ENCODE peak calls at places on chromosomes 4 and X, in seven cellular contexts. D is H1; A is aorta; Z is CD4-positive, alpha-beta T cell; I is fibroblast of lung; N is effector memory CD4-positive, alpha-beta T cell; X is RWPE1. Q is an unnamed sample.
A peak's percentile ranks its signal among the peaks of the same experiment; 100 is the strongest.

GRCh38 chrX:47204970-47205369 is 11.3 kb downstream of the UBA1 start:
- DNase-seq in D (no peak), A (no peak), Z (no peak), I (no peak), N (no peak), X (no peak), Q (no peak)

GRCh38 chr4:52979020-52979419 is 116.9 kb downstream of the RASL11B start:
- DNase-seq in D (no peak), A (no peak), Z (no peak), I (no peak), N (no peak), X (no peak), Q (no peak)

GRCh38 chr4:90071289-90072235 is 55.6 kb upstream of the CCSER1 start:
- DNase-seq in D (no peak), A (no peak), Z (no peak), I (no peak), N (no peak), X (no peak), Q (no peak)

GRCh38 chrX:71953946-71954345 is 43.3 kb downstream of the NHSL2 start:
- DNase-seq in D (no peak), A (no peak), Z (no peak), I (no peak), N (no peak), X (no peak), Q (no peak)

GRCh38 chr4:37914539-37914938 is 23.7 kb downstream of the TBC1D1 start:
- DNase-seq in D (no peak), A (no peak), Z (no peak), I (no peak), N (no peak), X (no peak), Q (no peak)

GRCh38 chrX:120463241-120463640 is 5.9 kb downstream of the LAMP2 start:
- DNase-seq in D (no peak), A (no peak), Z (no peak), I (peak; percentile 37), N (no peak), X (no peak), Q (no peak)

GRCh38 chr4:8655411-8656184 is 63.0 kb downstream of the CPZ start:
- DNase-seq in D (no peak), A (no peak), Z (no peak), I (no peak), N (no peak), X (no peak), Q (no peak)

GRCh38 chr4:11073621-11074051 is 355.1 kb downstream of the HS3ST1 start:
- DNase-seq in D (no peak), A (peak; percentile 80), Z (no peak), I (peak; percentile 97), N (no peak), X (peak; percentile 6), Q (no peak)

GRCh38 chr4:140330311-140330900 is 43.0 kb upstream of the SCOC start:
- DNase-seq in D (no peak), A (no peak), Z (no peak), I (peak; percentile 42), N (no peak), X (peak; percentile 23), Q (no peak)

GRCh38 chr4:80495847-80496246 is 160.3 kb downstream of the CFAP299 start:
- DNase-seq in D (no peak), A (no peak), Z (no peak), I (no peak), N (no peak), X (no peak), Q (no peak)

GRCh38 chrX:19659929-19660328 is 144.6 kb upstream of the MAP3K15 start:
- DNase-seq in D (no peak), A (no peak), Z (no peak), I (no peak), N (no peak), X (no peak), Q (no peak)

GRCh38 chr4:75025432-75025831 is 92.5 kb downstream of the PARM1 start:
- DNase-seq in D (no peak), A (no peak), Z (no peak), I (no peak), N (no peak), X (no peak), Q (no peak)

GRCh38 chr4:99462875-99463464 is 27.8 kb upstream of the ADH7 start:
- DNase-seq in D (no peak), A (no peak), Z (peak; percentile 14), I (peak; percentile 57), N (no peak), X (peak; percentile 76), Q (peak; percentile 57)

GRCh38 chr4:102547973-102548372 is 46.8 kb downstream of the NFKB1 start:
- DNase-seq in D (no peak), A (no peak), Z (no peak), I (no peak), N (no peak), X (no peak), Q (no peak)

GRCh38 chrX:133840415-133840814 is 145.0 kb downstream of the GPC3 start:
- DNase-seq in D (no peak), A (no peak), Z (no peak), I (no peak), N (no peak), X (no peak), Q (no peak)
- H3K27ac ChIP-seq in D (no peak overlapping the region), A (no peak overlapping the region), Z (no peak overlapping the region), I (no peak overlapping the region), N (no peak overlapping the region), X (no peak overlapping the region), Q (no peak overlapping the region)

DNA sequence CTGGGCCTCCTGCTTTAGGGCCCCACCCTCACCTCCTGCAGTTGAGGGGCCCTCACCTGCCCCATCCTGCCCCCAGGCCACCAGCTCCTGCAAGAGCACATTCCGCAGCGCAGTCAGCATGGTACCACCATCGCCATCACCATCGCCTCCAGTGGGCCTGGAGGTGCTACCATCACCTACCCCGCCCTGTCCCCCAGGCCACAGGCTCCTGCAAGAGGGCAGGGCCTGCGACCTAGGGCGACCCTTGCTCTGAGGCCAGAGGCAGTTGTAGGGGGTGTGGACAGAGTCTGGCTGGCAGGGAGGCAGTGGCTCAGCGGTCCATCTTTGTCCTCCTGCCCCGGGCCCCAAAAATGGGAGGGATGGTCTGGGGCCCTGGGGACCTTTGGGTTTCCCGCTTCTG is 3.9 kb upstream of the HAUS7 start:
- DNase-seq in D (no peak), A (no peak), Z (no peak), I (no peak), N (no peak), X (no peak), Q (no peak)
- H3K27ac ChIP-seq in D (no peak overlapping the region), A (no peak overlapping the region), Z (no peak overlapping the region), I (no peak overlapping the region), N (no peak overlapping the region), X (peak overlapping the region; percentile 90), Q (no peak overlapping the region)

GRCh38 chrX:650274-650673 is 19.7 kb downstream of the SHOX start:
- DNase-seq in D (peak; percentile 39), A (peak; percentile 44), Z (no peak), I (no peak), N (no peak), X (no peak), Q (no peak)
- H3K27ac ChIP-seq in D (no peak overlapping the region), A (no peak overlapping the region), Z (no peak overlapping the region), I (no peak overlapping the region), N (no peak overlapping the region), X (no peak overlapping the region), Q (no peak overlapping the region)

DNA sequence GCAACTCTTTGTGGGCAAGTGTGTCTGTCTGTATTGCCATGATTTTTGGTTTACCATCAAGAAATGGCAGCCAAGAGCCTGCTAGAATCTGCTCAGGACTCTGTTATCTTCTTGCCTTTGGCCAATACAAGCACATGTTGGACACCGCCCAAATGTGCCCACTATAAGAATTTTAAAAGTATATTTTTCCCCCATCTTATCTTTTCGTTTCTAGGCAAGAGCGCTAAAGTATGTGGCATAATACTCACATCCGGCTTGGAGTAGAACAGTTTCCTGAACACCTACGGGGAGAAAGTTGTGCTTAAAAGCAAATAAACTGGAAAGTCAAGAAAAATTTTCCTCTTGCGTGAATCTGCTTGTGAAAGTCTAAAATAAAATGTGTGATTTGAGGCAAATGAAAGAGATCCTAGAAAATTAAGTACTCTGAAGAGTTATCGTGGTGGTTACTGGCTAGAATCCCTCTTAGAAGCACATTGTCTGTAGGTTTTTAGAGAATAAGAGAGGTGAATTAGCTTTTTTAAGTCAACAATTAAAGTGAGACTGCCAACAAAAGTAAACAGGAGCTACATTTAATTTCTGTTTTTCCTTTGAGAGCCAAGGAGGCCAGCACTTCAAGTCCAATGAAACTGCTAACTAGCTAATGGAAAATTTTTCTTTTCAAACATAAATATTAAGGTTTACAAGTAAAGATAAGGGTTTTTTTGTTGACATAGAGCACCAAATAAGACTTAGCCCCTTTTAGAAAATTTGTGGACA is 220.2 kb downstream of the SOWAHB start:
- DNase-seq in D (no peak), A (no peak), Z (no peak), I (no peak), N (no peak), X (no peak), Q (no peak)
- H3K27ac ChIP-seq in D (no peak overlapping the region), A (peak overlapping the region; percentile 98), Z (no peak overlapping the region), I (no peak overlapping the region), N (no peak overlapping the region), X (no peak overlapping the region), Q (peak overlapping the region; percentile 11)

GRCh38 chrX:96682516-96682915 is 2.1 kb upstream of the DIAPH2 start:
- DNase-seq in D (no peak), A (no peak), Z (no peak), I (no peak), N (no peak), X (no peak), Q (no peak)

GRCh38 chrX:96685205-96686099 is 810 bp downstream of the DIAPH2 start:
- DNase-seq in D (peak; percentile 43), A (peak; percentile 77), Z (peak; percentile 19), I (peak; percentile 53), N (peak; percentile 13), X (peak; percentile 7), Q (peak; percentile 55)

GRCh38 chrX:96688789-96689188 is 4.1 kb downstream of the DIAPH2 start:
- DNase-seq in D (no peak), A (no peak), Z (no peak), I (no peak), N (no peak), X (no peak), Q (no peak)

GRCh38 chrX:96684339-96685204 is at the start of gene DIAPH2:
- DNase-seq in D (peak; percentile 67), A (peak; percentile 92), Z (peak; percentile 64), I (peak; percentile 80), N (peak; percentile 65), X (peak; percentile 42), Q (peak; percentile 86)

GRCh38 chrX:96683997-96684338 is 674 bp upstream of the DIAPH2 start:
- DNase-seq in D (no peak), A (no peak), Z (no peak), I (no peak), N (no peak), X (no peak), Q (no peak)
- H3K27ac ChIP-seq in D (no peak overlapping the region), A (no peak overlapping the region), Z (no peak overlapping the region), I (peak overlapping the region; percentile 79), N (no peak overlapping the region), X (no peak overlapping the region), Q (no peak overlapping the region)

DNA sequence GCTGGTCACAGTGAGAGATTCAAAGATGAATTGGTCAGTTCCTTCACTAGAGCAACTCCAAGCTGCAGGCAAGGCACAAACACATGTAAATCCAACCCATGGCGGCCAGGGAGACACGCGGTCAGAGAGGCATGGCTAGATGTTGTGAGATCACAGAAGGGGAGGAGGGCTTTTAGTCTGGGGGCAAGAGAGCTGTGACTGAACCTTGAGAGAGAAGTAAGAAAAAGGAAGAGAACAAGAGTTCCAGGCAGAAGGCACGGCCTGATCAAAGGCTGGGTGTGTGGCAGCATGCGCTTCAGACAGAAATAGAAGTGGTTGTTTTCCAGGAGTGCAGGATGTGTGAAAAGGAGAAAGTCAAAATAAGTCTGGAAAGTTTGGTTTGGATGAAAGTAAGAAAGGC is 15.9 kb downstream of the CCDC149 start:
- DNase-seq in D (no peak), A (no peak), Z (no peak), I (no peak), N (no peak), X (no peak), Q (no peak)
- H3K27ac ChIP-seq in D (no peak overlapping the region), A (no peak overlapping the region), Z (no peak overlapping the region), I (no peak overlapping the region), N (no peak overlapping the region), X (no peak overlapping the region), Q (no peak overlapping the region)

GRCh38 chr4:123121241-123121907 is 199.0 kb upstream of the NUDT6 start:
- DNase-seq in D (no peak), A (no peak), Z (no peak), I (peak; percentile 40), N (no peak), X (peak; percentile 15), Q (no peak)
- H3K27ac ChIP-seq in D (no peak overlapping the region), A (no peak overlapping the region), Z (no peak overlapping the region), I (no peak overlapping the region), N (no peak overlapping the region), X (no peak overlapping the region), Q (no peak overlapping the region)

Q was measured in right lobe of liver.